ENCODE peak calls at places on chromosomes 11 and 22, in six cellular contexts. One of them, this sample, is unnamed.

GRCh38 chr11:68889948-68890446 is 13.6 kb downstream of the MRPL21 start:
- DNase-seq in cardiac muscle cell: peak
- DNase-seq in posterior cingulate gyrus: no peak
- DNase-seq in COLO829: no peak
- DNase-seq in sciatic nerve: peak
- DNase-seq in ACHN: no peak
- DNase-seq in this sample: peak

GRCh38 chr11:62132689-62133293 is 9.0 kb downstream of the INCENP start:
- DNase-seq in cardiac muscle cell: no peak
- DNase-seq in posterior cingulate gyrus: no peak
- DNase-seq in COLO829: no peak
- DNase-seq in sciatic nerve: no peak
- DNase-seq in ACHN: no peak
- DNase-seq in this sample: no peak

GRCh38 chr22:20209761-20210250 is 58.3 kb downstream of the RTN4R start:
- DNase-seq in cardiac muscle cell: no peak
- DNase-seq in posterior cingulate gyrus: no peak
- DNase-seq in COLO829: no peak
- DNase-seq in sciatic nerve: no peak
- DNase-seq in ACHN: no peak
- DNase-seq in this sample: no peak

GRCh38 chr22:45917146-45917545 is 59.8 kb downstream of the WNT7B start:
- DNase-seq in cardiac muscle cell: no peak
- DNase-seq in posterior cingulate gyrus: no peak
- DNase-seq in COLO829: no peak
- DNase-seq in sciatic nerve: no peak
- DNase-seq in ACHN: no peak
- DNase-seq in this sample: no peak

GRCh38 chr11:19216709-19217374 is 15.1 kb upstream of the CSRP3 start:
- DNase-seq in cardiac muscle cell: no peak
- DNase-seq in posterior cingulate gyrus: no peak
- DNase-seq in COLO829: no peak
- DNase-seq in sciatic nerve: no peak
- DNase-seq in ACHN: no peak
- DNase-seq in this sample: no peak

GRCh38 chr11:73001615-73002014 is 140.5 kb downstream of the FCHSD2 start:
- DNase-seq in cardiac muscle cell: peak
- DNase-seq in posterior cingulate gyrus: no peak
- DNase-seq in COLO829: no peak
- DNase-seq in sciatic nerve: no peak
- DNase-seq in ACHN: peak
- DNase-seq in this sample: no peak

GRCh38 chr22:47604563-47604962 is 842.1 kb downstream of the TBC1D22A start:
- DNase-seq in cardiac muscle cell: no peak
- DNase-seq in posterior cingulate gyrus: no peak
- DNase-seq in COLO829: no peak
- DNase-seq in sciatic nerve: peak
- DNase-seq in ACHN: no peak
- DNase-seq in this sample: no peak

GRCh38 chr22:49586244-49586748 is 241.4 kb downstream of the BRD1 start:
- DNase-seq in cardiac muscle cell: no peak
- DNase-seq in posterior cingulate gyrus: no peak
- DNase-seq in COLO829: no peak
- DNase-seq in sciatic nerve: peak
- DNase-seq in ACHN: no peak
- DNase-seq in this sample: no peak

GRCh38 chr11:68354181-68354872 is 41.9 kb downstream of the LRP5 start:
- DNase-seq in cardiac muscle cell: peak
- DNase-seq in posterior cingulate gyrus: no peak
- DNase-seq in COLO829: peak
- DNase-seq in sciatic nerve: peak
- DNase-seq in ACHN: peak
- DNase-seq in this sample: no peak

GRCh38 chr11:19777342-19778102 is 64.9 kb downstream of the NAV2 start:
- DNase-seq in cardiac muscle cell: peak
- DNase-seq in posterior cingulate gyrus: no peak
- DNase-seq in COLO829: no peak
- DNase-seq in sciatic nerve: no peak
- DNase-seq in ACHN: peak
- DNase-seq in this sample: no peak

GRCh38 chr22:25752615-25753214 is 10.7 kb downstream of the MYO18B start:
- DNase-seq in cardiac muscle cell: no peak
- DNase-seq in posterior cingulate gyrus: no peak
- DNase-seq in COLO829: no peak
- DNase-seq in sciatic nerve: no peak
- DNase-seq in ACHN: no peak
- DNase-seq in this sample: no peak

GRCh38 chr11:119341222-119342022 is 739 bp upstream of the C1QTNF5 start:
- DNase-seq in cardiac muscle cell: no peak
- DNase-seq in posterior cingulate gyrus: no peak
- DNase-seq in COLO829: no peak
- DNase-seq in sciatic nerve: no peak
- DNase-seq in ACHN: no peak
- DNase-seq in this sample: no peak

GRCh38 chr11:121004196-121004840 is 19.6 kb upstream of the TBCEL start:
- DNase-seq in cardiac muscle cell: no peak
- DNase-seq in posterior cingulate gyrus: no peak
- DNase-seq in COLO829: no peak
- DNase-seq in sciatic nerve: no peak
- DNase-seq in ACHN: no peak
- DNase-seq in this sample: no peak

GRCh38 chr22:46547883-46548244 is 10.4 kb upstream of the CELSR1 start:
- DNase-seq in cardiac muscle cell: peak
- DNase-seq in posterior cingulate gyrus: no peak
- DNase-seq in COLO829: peak
- DNase-seq in sciatic nerve: no peak
- DNase-seq in ACHN: peak
- DNase-seq in this sample: no peak